ENCODE peak calls at places on chromosomes 12 and 14, in seven cellular contexts. F is HFF-Myc; S is GM13977; J is SJSA1; T is A549; E is activated naive CD4-positive, alpha-beta T cell; P is H4. N is an unnamed sample.

GRCh38 chr14:51382506-51382905 is 142.5 kb downstream of the TMX1 start:
- DNase-seq in J (no peak), F (no peak), P (no peak), S (no peak), E (no peak), T (no peak), N (no peak)

GRCh38 chr12:111248981-111249380 is 119.9 kb downstream of the PHETA1 start:
- DNase-seq in S (no peak), P (no peak), F (no peak), T (peak), J (no peak), E (no peak), N (no peak)

GRCh38 chr12:102917026-102917787 is at the start of gene PAH:
- DNase-seq in F (no peak), J (no peak), S (no peak), P (peak), T (no peak), E (peak), N (no peak)

GRCh38 chr12:48004039-48004940 is at the start of gene COL2A1:
- DNase-seq in E (peak), F (no peak), P (no peak), S (peak), J (peak), T (peak), N (no peak)

GRCh38 chr12:84632556-84632955 is 280.0 kb downstream of the SLC6A15 start:
- DNase-seq in P (peak), J (no peak), S (no peak), T (no peak), E (no peak), F (no peak), N (no peak)

GRCh38 chr12:104667139-104667538 is 210.4 kb downstream of the CHST11 start:
- DNase-seq in S (no peak), P (no peak), E (no peak), J (no peak), T (no peak), F (no peak), N (no peak)

GRCh38 chr14:104223810-104224515 is 85.6 kb downstream of the KIF26A start:
- DNase-seq in F (no peak), J (no peak), P (no peak), E (no peak), T (no peak), S (no peak), N (no peak)

GRCh38 chr12:8018666-8019581 is 13.6 kb upstream of the FOXJ2 start:
- DNase-seq in T (no peak), S (peak), E (peak), J (no peak), P (no peak), F (no peak), N (no peak)

GRCh38 chr12:131039551-131039950 is 85.8 kb downstream of the ADGRD1 start:
- DNase-seq in T (no peak), S (no peak), J (no peak), E (no peak), P (no peak), F (no peak), N (no peak)

GRCh38 chr14:67571275-67571990 is 28.6 kb downstream of the PIGH start:
- DNase-seq in J (peak), P (peak), F (peak), E (peak), S (peak), T (peak), N (no peak)

GRCh38 chr12:2884810-2885209 is 5.9 kb upstream of the TULP3 start:
- DNase-seq in T (no peak), S (no peak), P (no peak), J (no peak), F (no peak), E (no peak), N (no peak)

GRCh38 chr14:75811136-75811839 is 150.2 kb downstream of the TTLL5 start:
- DNase-seq in J (no peak), E (no peak), F (no peak), T (no peak), P (no peak), S (no peak), N (no peak)

GRCh38 chr14:103711516-103712431 is 3.5 kb downstream of the XRCC3 start:
- DNase-seq in T (no peak), E (no peak), S (no peak), F (no peak), P (no peak), J (no peak), N (no peak)

GRCh38 chr12:2256915-2257314 is 204.1 kb downstream of the CACNA1C start:
- DNase-seq in E (no peak), J (peak), T (no peak), F (no peak), P (peak), S (no peak), N (no peak)

GRCh38 chr14:93081875-93082570 is 33.7 kb downstream of the ITPK1 start:
- DNase-seq in S (no peak), E (peak), P (no peak), F (no peak), J (no peak), T (no peak), N (no peak)

GRCh38 chr14:64421166-64421565 is 33.0 kb downstream of the MTHFD1 start:
- DNase-seq in S (no peak), F (peak), P (no peak), E (no peak), T (no peak), J (peak), N (peak)